ENCODE peak calls at places on chromosome 21, in ten cellular contexts. R is mucosa of descending colon, K is ovary, C is breast epithelium, E is HepG2, B is fibroblast of pulmonary artery, Q is fibroblast of lung, L is AG10803, S is colonic mucosa, A is mesendoderm. F is an unnamed sample.

GRCh38 chr21:33021667-33022066 is 4.1 kb upstream of the OLIG2 start:
- DNase-seq in R (no peak), K (no peak), C (no peak), E (no peak), B (no peak), Q (no peak), L (no peak), S (no peak), A (no peak), F (no peak)

GRCh38 chr21:19343711-19344110 is 940.1 kb upstream of the TMPRSS15 start:
- DNase-seq in R (no peak), K (no peak), C (no peak), E (no peak), B (no peak), Q (no peak), L (no peak), S (no peak), A (no peak), F (no peak)

GRCh38 chr21:44365251-44365966 is 12.0 kb downstream of the TRPM2 start:
- DNase-seq in R (no peak), K (no peak), C (no peak), E (no peak), B (no peak), Q (no peak), L (no peak), S (no peak), A (no peak), F (no peak)

GRCh38 chr21:8990326-8991087 is 1530.9 kb upstream of the TPTE start:
- DNase-seq in R (no peak), K (no peak), C (no peak), E (peak; percentile 94), B (no peak), Q (no peak), L (no peak), S (no peak), A (no peak), F (no peak)

GRCh38 chr21:22223385-22223784 is 1225.2 kb downstream of the NCAM2 start:
- DNase-seq in R (no peak), K (no peak), C (no peak), E (no peak), B (peak; percentile 3), Q (no peak), L (no peak), S (no peak), A (peak; percentile 87), F (no peak)

GRCh38 chr21:14543983-14544382 is 2.1 kb downstream of the SAMSN1 start:
- DNase-seq in R (no peak), K (no peak), C (no peak), E (no peak), B (no peak), Q (no peak), L (no peak), S (no peak), A (no peak), F (no peak)

GRCh38 chr21:33384851-33385331 is 18.3 kb upstream of the IFNGR2 start:
- DNase-seq in R (no peak), K (no peak), C (no peak), E (no peak), B (no peak), Q (peak; percentile 64), L (no peak), S (no peak), A (no peak), F (no peak)

GRCh38 chr21:29372063-29372802 is 73.5 kb downstream of the BACH1 start:
- DNase-seq in R (no peak), K (peak; percentile 35), C (no peak), E (peak; percentile 78), B (peak; percentile 90), Q (peak; percentile 89), L (peak; percentile 77), S (peak; percentile 75), A (peak; percentile 87), F (peak; percentile 85)

GRCh38 chr21:45481977-45482898 is 60.0 kb downstream of the SLC19A1 start:
- DNase-seq in R (no peak), K (no peak), C (no peak), E (no peak), B (no peak), Q (no peak), L (no peak), S (no peak), A (no peak), F (no peak)
- H3K4me3 ChIP-seq in R (no peak overlapping the region), K (no peak overlapping the region), C (no peak overlapping the region), E (no peak overlapping the region), B (no peak overlapping the region), Q (no peak overlapping the region), L (no peak overlapping the region), S (no peak overlapping the region), A (no peak overlapping the region), F (no peak overlapping the region)

GRCh38 chr21:46441331-46441730 is 17.4 kb upstream of the DIP2A start:
- DNase-seq in R (no peak), K (no peak), C (no peak), E (no peak), B (no peak), Q (no peak), L (no peak), S (no peak), A (no peak), F (no peak)

GRCh38 chr21:46439906-46440305 is 18.8 kb upstream of the DIP2A start:
- DNase-seq in R (peak; percentile 5), K (no peak), C (no peak), E (no peak), B (no peak), Q (no peak), L (no peak), S (no peak), A (no peak), F (no peak)

GRCh38 chr21:46443910-46444309 is 14.8 kb upstream of the DIP2A start:
- DNase-seq in R (no peak), K (no peak), C (no peak), E (no peak), B (no peak), Q (no peak), L (no peak), S (no peak), A (peak; percentile 8), F (no peak)

GRCh38 chr21:46441961-46442498 is 16.7 kb upstream of the DIP2A start:
- DNase-seq in R (no peak), K (no peak), C (no peak), E (no peak), B (no peak), Q (no peak), L (no peak), S (no peak), A (no peak), F (no peak)

DNA sequence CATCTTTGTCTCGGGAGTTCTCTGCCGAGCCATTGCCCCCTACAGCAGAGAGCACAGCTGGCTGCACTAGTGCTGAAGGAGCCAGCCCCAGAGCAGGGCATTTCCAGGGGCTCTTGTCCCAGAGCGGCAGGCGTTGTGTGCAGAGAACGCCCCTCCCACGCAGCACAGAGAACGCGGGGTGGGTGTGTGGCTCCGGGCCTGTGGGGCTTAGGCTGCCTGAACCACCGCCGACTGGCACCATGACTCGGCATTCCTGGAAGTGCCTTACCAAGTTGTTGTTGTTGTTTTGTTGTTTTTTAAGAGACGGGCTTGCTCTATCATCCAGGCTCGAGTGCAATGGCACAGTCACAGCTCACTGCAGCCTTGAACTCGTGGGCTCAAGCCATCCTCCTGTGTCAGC is 15.8 kb upstream of the DIP2A start:
- DNase-seq in R (no peak), K (no peak), C (no peak), E (no peak), B (no peak), Q (no peak), L (no peak), S (no peak), A (no peak), F (no peak)
- H3K4me3 ChIP-seq in R (no peak overlapping the region), K (no peak overlapping the region), C (no peak overlapping the region), E (no peak overlapping the region), B (no peak overlapping the region), Q (no peak overlapping the region), L (no peak overlapping the region), S (no peak overlapping the region), A (no peak overlapping the region), F (no peak overlapping the region)

DNA sequence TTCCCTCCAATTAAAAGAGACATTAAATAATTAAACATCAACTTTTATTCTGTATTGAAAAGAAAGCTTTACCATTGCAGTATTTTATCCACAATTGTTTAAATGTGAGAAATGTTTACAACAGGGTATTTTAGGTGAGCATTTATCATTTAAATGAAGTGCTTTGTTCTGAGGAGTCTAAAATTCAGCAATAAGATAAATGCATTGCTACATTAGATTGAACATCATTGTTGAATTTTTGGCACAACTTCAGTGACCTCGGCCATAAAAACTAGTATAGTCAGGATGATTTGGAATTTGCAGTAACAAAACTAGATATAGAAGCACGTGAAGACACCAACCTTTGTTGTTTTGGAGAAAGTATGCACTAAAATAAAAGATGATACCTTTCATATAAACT is 692.9 kb downstream of the USP25 start:
- DNase-seq in R (no peak), K (no peak), C (no peak), E (no peak), B (peak; percentile 49), Q (no peak), L (no peak), S (no peak), A (no peak), F (no peak)
- H3K4me3 ChIP-seq in R (no peak overlapping the region), K (no peak overlapping the region), C (peak overlapping the region; percentile 50), E (no peak overlapping the region), B (peak overlapping the region; percentile 69), Q (peak overlapping the region; percentile 4), L (no peak overlapping the region), S (no peak overlapping the region), A (no peak overlapping the region), F (peak overlapping the region; percentile 2)

GRCh38 chr21:17796037-17796403 is 23.1 kb downstream of the C21orf91 start:
- DNase-seq in R (no peak), K (no peak), C (no peak), E (peak; percentile 25), B (no peak), Q (no peak), L (no peak), S (no peak), A (no peak), F (no peak)

GRCh38 chr21:17794631-17795030 is 24.5 kb downstream of the C21orf91 start:
- DNase-seq in R (no peak), K (no peak), C (no peak), E (no peak), B (no peak), Q (no peak), L (no peak), S (no peak), A (no peak), F (no peak)

GRCh38 chr21:17793271-17793670 is 25.9 kb downstream of the C21orf91 start:
- DNase-seq in R (no peak), K (no peak), C (no peak), E (no peak), B (no peak), Q (no peak), L (no peak), S (no peak), A (no peak), F (no peak)

GRCh38 chr21:17795084-17796036 is 23.8 kb downstream of the C21orf91 start:
- DNase-seq in R (no peak), K (no peak), C (no peak), E (no peak), B (no peak), Q (no peak), L (no peak), S (no peak), A (no peak), F (no peak)

DNA sequence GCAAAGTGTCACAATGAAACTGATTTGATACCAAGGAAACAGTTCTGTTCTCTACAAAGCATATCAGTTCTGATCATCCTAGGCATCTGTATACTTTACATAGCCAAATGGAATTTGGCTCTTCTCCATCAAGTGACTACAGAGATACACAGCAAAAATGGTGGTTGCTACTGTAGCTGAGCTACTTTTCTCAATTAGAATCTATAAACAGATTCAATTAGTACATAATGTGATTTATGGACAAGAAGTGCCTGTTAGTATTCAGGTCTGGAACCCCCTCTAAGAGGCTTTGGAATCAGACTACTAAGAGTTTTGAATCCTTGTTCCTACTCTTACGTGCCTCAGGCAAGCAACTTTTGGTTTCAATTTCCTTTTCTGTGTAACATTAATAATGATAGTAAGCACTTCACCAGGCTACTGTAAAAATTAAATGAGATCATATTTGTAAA is 25.5 kb downstream of the C21orf91 start:
- DNase-seq in R (no peak), K (no peak), C (no peak), E (no peak), B (no peak), Q (peak; percentile 53), L (peak; percentile 52), S (no peak), A (no peak), F (no peak)
- H3K4me3 ChIP-seq in R (no peak overlapping the region), K (no peak overlapping the region), C (peak overlapping the region; percentile 44), E (no peak overlapping the region), B (no peak overlapping the region), Q (peak overlapping the region; percentile 50), L (peak overlapping the region; percentile 48), S (no peak overlapping the region), A (no peak overlapping the region), F (no peak overlapping the region)